ENCODE peak calls at places on chromosomes 16 and 17, in nine cellular contexts. R is transverse colon, Y is lower leg skin, W is suprapubic skin, K is A549, V is adrenal gland, B is ovary, S is prostate gland, Q is heart left ventricle. L is an unnamed sample.

GRCh38 chr16:21663889-21664647 is at the start of gene OTOA:
- DNase-seq in S (no peak), K (no peak), Q (no peak), B (no peak), R (peak), W (no peak), Y (no peak), V (no peak), L (no peak)

GRCh38 chr17:39156491-39156890 is 5.1 kb upstream of the PLXDC1 start:
- DNase-seq in S (no peak), Q (no peak), Y (no peak), V (no peak), W (no peak), K (no peak), R (no peak), B (no peak), L (no peak)

GRCh38 chr16:15539197-15539596 is 103.8 kb downstream of the MARF1 start:
- DNase-seq in V (no peak), W (no peak), K (no peak), B (no peak), Y (no peak), R (peak), S (no peak), Q (no peak), L (no peak)

GRCh38 chr16:12664334-12664733 is 139.4 kb downstream of the CPPED1 start:
- DNase-seq in S (no peak), K (no peak), Q (no peak), V (no peak), Y (no peak), B (no peak), W (no peak), R (no peak), L (no peak)

GRCh38 chr16:88298166-88298881 is 84.4 kb upstream of the ZNF469 start:
- DNase-seq in R (no peak), B (peak), Y (peak), V (peak), W (no peak), Q (no peak), K (no peak), S (no peak), L (no peak)

GRCh38 chr17:18146980-18147379 is 36.6 kb upstream of the ALKBH5 start:
- DNase-seq in Q (no peak), V (no peak), Y (no peak), S (no peak), R (no peak), W (no peak), K (no peak), B (no peak), L (no peak)

GRCh38 chr17:82687375-82687861 is 11.1 kb downstream of the RAB40B start:
- DNase-seq in R (no peak), Q (no peak), K (peak), S (peak), Y (no peak), V (no peak), W (peak), B (no peak), L (no peak)

GRCh38 chr17:40694584-40694983 is 9.0 kb downstream of the KRT24 start:
- DNase-seq in Q (no peak), Y (no peak), K (no peak), W (no peak), V (no peak), S (peak), B (no peak), R (no peak), L (no peak)

GRCh38 chr17:41905172-41905571 is 13.6 kb downstream of the ACLY start:
- DNase-seq in S (no peak), W (no peak), B (no peak), R (no peak), Q (no peak), K (no peak), Y (no peak), V (no peak), L (no peak)

GRCh38 chr16:87939562-87940423 is 3.5 kb upstream of the CA5A start:
- DNase-seq in Y (no peak), W (no peak), V (no peak), K (no peak), R (no peak), S (no peak), Q (no peak), B (no peak), L (no peak)

GRCh38 chr17:3398310-3398709 is at the start of gene OR1E1:
- DNase-seq in V (no peak), K (no peak), B (no peak), R (no peak), S (no peak), Y (no peak), Q (no peak), W (no peak), L (no peak)

GRCh38 chr17:77471984-77472836 is 331.4 kb downstream of the SEC14L1 start:
- DNase-seq in S (peak), Q (no peak), B (peak), R (peak), V (peak), W (no peak), K (no peak), Y (no peak), L (no peak)

GRCh38 chr17:75996665-75997590 is 3.7 kb upstream of the CDK3 start:
- DNase-seq in Y (no peak), Q (no peak), W (no peak), K (no peak), S (no peak), B (no peak), R (peak), V (peak), L (no peak)

GRCh38 chr16:29009050-29009837 is 24.4 kb downstream of the LAT start:
- DNase-seq in W (no peak), R (no peak), S (no peak), Y (no peak), K (no peak), B (no peak), Q (no peak), V (no peak), L (no peak)

GRCh38 chr17:31688704-31689103 is 170.3 kb downstream of the COPRS start:
- DNase-seq in Q (no peak), Y (no peak), S (no peak), B (no peak), R (no peak), W (no peak), V (no peak), K (no peak), L (no peak)

GRCh38 chr17:45850468-45850867 is 5.8 kb downstream of the SPPL2C start:
- DNase-seq in Q (no peak), B (no peak), S (no peak), V (no peak), W (no peak), R (no peak), Y (no peak), K (no peak), L (no peak)

GRCh38 chr16:1557576-1557975 is 24.1 kb downstream of the TMEM204 start:
- DNase-seq in S (no peak), W (no peak), Y (no peak), V (no peak), B (no peak), R (no peak), K (no peak), Q (no peak), L (no peak)

GRCh38 chr16:69520800-69521602 is 44.8 kb upstream of the NFAT5 start:
- DNase-seq in K (no peak), R (no peak), S (no peak), Y (peak), B (no peak), V (no peak), Q (no peak), W (no peak), L (no peak)

GRCh38 chr17:11996722-11997146 is 541 bp downstream of the ZNF18 start:
- DNase-seq in W (peak), Q (no peak), S (peak), V (peak), R (peak), Y (no peak), K (peak), B (no peak), L (peak)

GRCh38 chr17:17505151-17505550 is 9.0 kb upstream of the RASD1 start:
- DNase-seq in B (no peak), V (no peak), W (no peak), Q (no peak), S (no peak), Y (no peak), R (no peak), K (no peak), L (no peak)

GRCh38 chr17:75720656-75721462 is at the start of gene ITGB4:
- DNase-seq in W (peak), Q (peak), V (peak), Y (peak), B (no peak), K (peak), R (peak), S (peak), L (no peak)

GRCh38 chr17:2084129-2084765 is 29.3 kb downstream of the HIC1 start:
- DNase-seq in K (no peak), B (peak), R (peak), W (peak), Y (peak), S (no peak), Q (peak), V (peak), L (no peak)

GRCh38 chr17:17840751-17841591 is 4.2 kb upstream of the SREBF1 start:
- DNase-seq in V (peak), Y (no peak), B (peak), W (no peak), S (no peak), Q (peak), R (no peak), K (no peak), L (no peak)

GRCh38 chr17:3983945-3984484 is 19.8 kb upstream of the ATP2A3 start:
- DNase-seq in Y (no peak), Q (peak), V (peak), S (no peak), K (no peak), R (no peak), B (no peak), W (peak), L (no peak)

GRCh38 chr16:66529475-66529874 is 20.4 kb downstream of the TK2 start:
- DNase-seq in R (no peak), B (no peak), Y (no peak), V (no peak), S (no peak), W (no peak), Q (no peak), K (no peak), L (no peak)

GRCh38 chr17:44926841-44927525 is 11.7 kb upstream of the GFAP start:
- DNase-seq in B (no peak), W (no peak), K (no peak), Y (no peak), Q (no peak), R (peak), V (no peak), S (no peak), L (no peak)

GRCh38 chr16:79006762-79007161 is 593.8 kb downstream of the MAF start:
- DNase-seq in W (no peak), B (no peak), Q (no peak), Y (peak), S (no peak), V (no peak), R (no peak), K (no peak), L (no peak)

GRCh38 chr16:89325861-89326471 is 108.5 kb downstream of the ZNF778 start:
- DNase-seq in B (peak), Q (peak), S (no peak), K (peak), V (peak), R (peak), W (no peak), Y (no peak), L (no peak)

GRCh38 chr17:17557796-17558195 is 33.7 kb downstream of the PEMT start:
- DNase-seq in K (no peak), Y (no peak), R (no peak), W (no peak), V (no peak), S (no peak), Q (no peak), B (no peak), L (no peak)

GRCh38 chr16:8183186-8184099 is 406.9 kb downstream of the TMEM114 start:
- DNase-seq in V (no peak), B (no peak), Y (no peak), Q (no peak), R (no peak), W (no peak), K (no peak), S (no peak), L (no peak)

GRCh38 chr17:62707425-62707739 is 79.9 kb downstream of the MRC2 start:
- DNase-seq in Y (peak), B (peak), R (no peak), W (no peak), S (no peak), V (no peak), Q (no peak), K (no peak), L (no peak)

GRCh38 chr17:29732613-29733012 is 109.9 kb upstream of the CORO6 start:
- DNase-seq in R (no peak), B (no peak), S (no peak), Y (no peak), W (no peak), V (no peak), Q (no peak), K (no peak), L (no peak)

GRCh38 chr17:73566905-73567782 is 77.1 kb downstream of the SDK2 start:
- DNase-seq in Y (no peak), K (no peak), R (no peak), B (no peak), W (no peak), S (peak), V (no peak), Q (no peak), L (no peak)

GRCh38 chr16:59259074-59259963 is 525.2 kb upstream of the GOT2 start:
- DNase-seq in Q (no peak), K (no peak), B (no peak), S (no peak), W (no peak), V (no peak), Y (no peak), R (no peak), L (no peak)

GRCh38 chr16:27269300-27270150 is 953 bp upstream of the NSMCE1 start:
- DNase-seq in K (no peak), W (no peak), S (no peak), R (no peak), V (no peak), B (no peak), Y (no peak), Q (no peak), L (no peak)

GRCh38 chr16:27270389-27270788 is 1.8 kb upstream of the NSMCE1 start:
- DNase-seq in S (no peak), K (no peak), W (no peak), V (no peak), B (no peak), Y (no peak), R (no peak), Q (no peak), L (no peak)

GRCh38 chr16:27267037-27267677 is 1.4 kb downstream of the NSMCE1 start:
- DNase-seq in B (no peak), Q (no peak), K (no peak), W (no peak), S (no peak), R (no peak), V (no peak), Y (no peak), L (no peak)

GRCh38 chr16:27265982-27266381 is 2.6 kb downstream of the NSMCE1 start:
- DNase-seq in Y (no peak), R (no peak), Q (no peak), B (no peak), V (no peak), S (no peak), K (no peak), W (no peak), L (no peak)

DNA sequence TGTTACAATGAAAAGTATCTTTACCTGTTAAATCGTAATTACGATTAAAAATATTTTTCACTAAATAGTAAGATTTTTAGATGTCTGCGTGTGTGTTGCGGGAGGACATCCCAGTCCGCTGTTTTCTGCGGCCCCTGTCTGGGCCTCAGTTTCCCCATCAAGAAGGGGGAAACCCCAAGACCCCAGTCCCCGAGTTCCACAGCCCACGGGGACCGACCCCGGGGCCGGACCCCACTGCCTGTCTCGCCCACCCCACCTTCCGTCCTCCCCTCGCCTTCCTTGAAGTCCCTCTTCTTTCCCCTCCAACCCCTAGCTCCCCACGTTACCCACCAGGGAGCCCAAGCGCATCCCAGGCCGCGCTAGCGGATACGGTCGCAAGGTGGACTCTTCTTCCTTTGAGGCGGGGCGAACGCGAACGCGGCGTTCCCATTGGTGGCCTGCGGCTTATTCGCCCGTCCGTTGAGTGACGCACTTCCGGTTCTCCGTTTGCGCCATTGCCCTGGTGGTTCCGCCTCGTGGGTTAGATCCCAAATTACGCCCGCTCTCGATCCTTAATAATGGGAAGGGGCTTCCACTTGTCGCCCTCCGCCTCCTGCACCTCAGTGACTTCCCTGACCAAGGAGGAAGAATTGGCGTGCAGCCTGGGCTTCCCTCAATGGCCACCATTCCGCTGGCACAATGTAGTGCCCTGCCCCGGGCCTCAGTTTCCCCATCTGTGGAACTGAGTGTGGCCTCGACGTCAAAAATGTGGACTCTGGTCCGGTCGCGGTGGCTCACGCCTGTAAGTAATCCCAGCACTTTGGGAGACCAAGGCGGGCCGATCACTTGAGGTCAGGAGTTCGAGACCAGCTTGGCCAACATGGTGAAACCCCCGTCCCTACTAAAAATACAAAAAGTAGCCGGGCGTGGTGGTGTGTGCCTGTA is at the start of gene NSMCE1:
- DNase-seq in Y (peak), V (peak), S (peak), R (peak), K (peak), B (peak), Q (peak), W (peak), L (peak)
- TF ChIP-seq CTCF in Y (no peak), V (peak), S (peak), R (no peak), K (no peak), B (peak), Q (no peak), W (no peak), L (no peak)

DNA sequence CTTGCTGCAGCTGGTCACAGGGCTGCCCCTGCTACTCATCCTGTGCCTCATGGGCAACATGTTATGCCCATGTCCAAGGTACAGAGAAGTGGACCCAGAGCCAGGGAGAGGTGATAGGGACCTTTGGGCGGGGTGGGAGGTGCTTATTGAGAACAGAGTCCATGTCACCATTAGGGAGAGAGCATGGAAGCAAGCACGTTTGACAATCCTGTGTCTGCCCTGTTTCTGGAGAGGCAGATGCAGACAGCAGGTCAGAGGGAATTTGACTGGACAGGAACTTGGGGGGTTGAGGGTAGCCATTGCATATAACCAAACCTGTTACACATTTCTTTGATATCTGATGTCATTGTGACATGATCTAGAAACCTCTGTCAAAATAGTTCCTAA is 14.3 kb upstream of the ARL4D start:
- DNase-seq in S (no peak), R (peak), Y (no peak), V (no peak), Q (no peak), K (no peak), B (no peak), W (no peak), L (no peak)
- TF ChIP-seq POLR2A in S (no peak), R (no peak), Y (no peak), V (no peak), Q (no peak), K (no peak), B (no peak), W (no peak), L (no peak)

GRCh38 chr17:7035591-7036368 is at the start of gene SLC16A13:
- DNase-seq in W (peak), R (peak), Q (peak), K (peak), B (peak), Y (peak), S (peak), V (peak), L (peak)
- TF ChIP-seq CTCF in W (no peak), R (no peak), Q (no peak), K (no peak), B (no peak), Y (no peak), S (peak), V (no peak), L (no peak)

GRCh38 chr17:49707608-49708514 is at the start of gene SLC35B1:
- DNase-seq in B (peak), Y (peak), V (peak), K (peak), S (peak), Q (peak), W (peak), R (peak), L (peak)
- TF ChIP-seq POLR2A in B (peak), Y (no peak), V (peak), K (peak), S (no peak), Q (no peak), W (peak), R (peak), L (no peak)

GRCh38 chr17:81345211-81346089 is 49.8 kb upstream of the BAHCC1 start:
- DNase-seq in R (peak), V (peak), B (peak), W (peak), K (peak), S (peak), Q (peak), Y (peak), L (peak)
- TF ChIP-seq CTCF in R (peak), V (peak), B (peak), W (peak), K (peak), S (peak), Q (peak), Y (no peak), L (peak)

GRCh38 chr16:81738831-81739496 is 40.1 kb upstream of the PLCG2 start:
- DNase-seq in Q (peak), Y (peak), K (no peak), V (peak), R (peak), B (no peak), S (no peak), W (no peak), L (peak)
- TF ChIP-seq POLR2A in Q (no peak), Y (no peak), K (no peak), V (no peak), R (no peak), B (no peak), S (no peak), W (no peak), L (no peak)

DNA sequence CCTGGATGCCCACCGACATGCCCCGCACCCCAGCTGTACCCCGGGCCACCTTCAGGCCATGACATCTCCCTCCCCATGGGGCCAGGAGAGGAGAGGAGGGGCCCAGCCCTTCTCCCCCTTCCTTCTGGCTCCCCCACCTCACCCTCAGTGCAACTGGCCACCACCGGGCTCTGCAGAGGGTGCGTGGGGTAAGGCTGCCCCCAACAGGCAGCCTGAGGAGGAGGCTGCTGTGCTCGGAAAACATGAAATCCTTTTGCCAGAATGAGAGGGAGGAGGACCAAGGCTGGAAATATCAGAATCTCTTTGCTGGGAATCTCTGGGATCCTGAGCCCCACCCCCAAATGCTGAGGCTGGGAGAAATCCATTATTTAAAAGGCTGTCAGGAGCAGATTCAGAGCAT is 68.4 kb downstream of the CCT6B start:
- DNase-seq in R (no peak), W (no peak), V (peak), B (no peak), K (peak), Q (no peak), Y (no peak), S (no peak), L (no peak)
- TF ChIP-seq CTCF in R (no peak), W (no peak), V (peak), B (no peak), K (peak), Q (no peak), Y (no peak), S (peak), L (no peak)

GRCh38 chr17:35088911-35089845 is 25.7 kb upstream of the RFFL start:
- DNase-seq in B (peak), Q (peak), R (peak), V (peak), W (peak), K (no peak), Y (peak), S (peak), L (peak)
- TF ChIP-seq POLR2A in B (peak), Q (no peak), R (peak), V (peak), W (peak), K (no peak), Y (no peak), S (peak), L (no peak)

GRCh38 chr16:546909-547770 is 13.1 kb upstream of the PRR35 start:
- DNase-seq in R (peak), K (no peak), Y (no peak), W (no peak), Q (peak), S (peak), B (peak), V (peak), L (no peak)
- TF ChIP-seq CTCF in R (peak), K (peak), Y (no peak), W (peak), Q (peak), S (peak), B (peak), V (peak), L (peak)

L was measured in esophagus squamous epithelium.